ENCODE peak calls at places on chromosomes 16 and 17, in seven cellular contexts. S, A, Y, O, F, B and U are unnamed samples.
A peak's percentile ranks its signal among the peaks of the same experiment; 100 is the strongest.

GRCh38 chr16:11677451-11677951 is 9.2 kb downstream of the SNN start:
- DNase-seq in B (no peak), Y (no peak), F (no peak), S (no peak), A (no peak), O (no peak), U (no peak)

GRCh38 chr17:6496116-6496481 is 51.8 kb downstream of the PIMREG start:
- DNase-seq in F (no peak), B (no peak), Y (peak; percentile 31), O (no peak), S (no peak), A (no peak), U (peak; percentile 83)

GRCh38 chr17:15261063-15261817 is 3.9 kb downstream of the PMP22 start:
- DNase-seq in Y (no peak), A (no peak), S (no peak), F (peak; percentile 27), O (no peak), B (peak; percentile 81), U (no peak)

GRCh38 chr16:30041841-30042240 is 10.8 kb upstream of the TLCD3B start:
- DNase-seq in B (no peak), Y (no peak), A (no peak), S (no peak), O (no peak), F (no peak), U (no peak)

GRCh38 chr17:73308017-73308823 is 3.6 kb downstream of the CDC42EP4 start:
- DNase-seq in B (no peak), Y (no peak), A (peak; percentile 90), S (peak; percentile 86), O (no peak), F (peak; percentile 91), U (no peak)

GRCh38 chr17:8164815-8165131 is 2.0 kb upstream of the VAMP2 start:
- DNase-seq in F (no peak), O (no peak), S (no peak), A (no peak), B (no peak), Y (no peak), U (no peak)

GRCh38 chr17:72913315-72913714 is 179.2 kb downstream of the SLC39A11 start:
- DNase-seq in F (no peak), A (no peak), B (no peak), S (no peak), O (no peak), Y (no peak), U (no peak)

GRCh38 chr17:75468311-75468754 is 11.9 kb downstream of the TMEM94 start:
- DNase-seq in Y (no peak), A (no peak), S (no peak), F (peak; percentile 72), O (no peak), B (no peak), U (no peak)

GRCh38 chr17:79940381-79941087 is 95.1 kb downstream of the TBC1D16 start:
- DNase-seq in S (no peak), F (no peak), O (no peak), Y (no peak), B (no peak), A (no peak), U (no peak)

GRCh38 chr17:8649157-8650118 is 18.9 kb upstream of the MYH10 start:
- DNase-seq in S (no peak), B (no peak), A (no peak), O (no peak), F (no peak), Y (no peak), U (no peak)

GRCh38 chr16:2842340-2843000 is 12.4 kb downstream of the ZG16B start:
- DNase-seq in Y (no peak), O (no peak), B (peak; percentile 55), S (peak; percentile 98), A (peak; percentile 82), F (no peak), U (peak; percentile 30)

GRCh38 chr17:65942592-65942991 is 249.3 kb downstream of the CEP112 start:
- DNase-seq in Y (no peak), F (no peak), B (no peak), O (no peak), S (no peak), A (no peak), U (no peak)

GRCh38 chr16:23948949-23949392 is 113.2 kb downstream of the PRKCB start:
- DNase-seq in A (no peak), F (no peak), Y (no peak), O (no peak), B (no peak), S (no peak), U (no peak)

GRCh38 chr16:59296002-59296401 is 561.9 kb upstream of the GOT2 start:
- DNase-seq in O (no peak), S (no peak), F (no peak), B (no peak), Y (no peak), A (no peak), U (no peak)

GRCh38 chr17:50469671-50470305 is 1.1 kb upstream of the CHAD start:
- DNase-seq in A (no peak), S (no peak), O (no peak), F (no peak), B (peak; percentile 65), Y (no peak), U (no peak)

GRCh38 chr17:50470451-50470850 is 1.8 kb upstream of the CHAD start:
- DNase-seq in B (no peak), O (no peak), S (no peak), Y (no peak), F (no peak), A (no peak), U (no peak)

GRCh38 chr17:50472286-50472685 is 3.6 kb upstream of the CHAD start:
- DNase-seq in F (no peak), O (no peak), A (no peak), S (no peak), Y (no peak), B (no peak), U (no peak)

GRCh38 chr17:50469005-50469605 is 425 bp upstream of the CHAD start:
- DNase-seq in F (no peak), S (no peak), Y (no peak), O (no peak), B (peak; percentile 86), A (no peak), U (no peak)

DNA sequence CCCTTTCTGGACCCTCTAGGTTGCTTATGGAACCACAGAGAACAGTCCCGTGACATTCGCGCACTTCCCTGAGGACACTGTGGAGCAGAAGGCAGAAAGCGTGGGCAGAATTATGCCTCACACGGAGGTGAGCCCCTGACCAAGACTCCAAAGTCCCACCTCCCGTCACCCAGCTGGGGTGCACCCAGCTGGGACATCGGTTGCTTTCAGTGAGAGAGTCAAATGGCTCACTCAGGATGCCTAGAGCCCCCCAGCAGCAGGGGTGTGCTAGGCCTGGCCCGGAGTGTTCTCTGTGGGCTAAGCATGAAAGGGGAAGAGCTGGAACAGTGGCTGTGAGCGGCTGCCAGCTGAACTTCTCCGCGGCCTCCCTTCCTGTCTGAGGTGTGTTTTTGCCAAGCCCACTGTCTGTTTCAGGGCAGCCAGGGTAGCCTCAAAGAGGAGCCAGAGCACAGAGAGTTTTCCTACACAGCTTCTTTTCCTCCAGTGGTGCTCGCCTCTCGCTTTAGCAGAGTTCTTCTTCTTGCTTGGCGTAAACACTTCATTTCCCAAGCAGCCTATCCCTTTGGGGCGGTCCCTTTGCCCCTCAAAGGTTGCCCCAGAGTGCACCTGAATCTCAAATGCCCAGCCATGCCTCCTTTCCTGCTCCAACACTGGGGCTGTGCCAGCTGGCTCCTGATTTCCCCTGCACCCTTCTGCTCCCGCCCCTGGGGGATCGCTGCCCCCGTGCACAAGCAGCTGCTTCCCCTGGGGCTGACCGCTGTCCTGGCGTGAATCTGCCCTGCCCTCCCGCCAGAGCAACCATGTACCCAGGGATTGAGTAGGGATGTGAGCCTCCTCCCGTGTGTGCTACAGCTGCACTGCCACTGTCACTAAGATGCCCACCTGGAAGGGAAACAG is 2.6 kb upstream of the CHAD start:
- DNase-seq in S (no peak), F (no peak), B (no peak), Y (no peak), O (no peak), A (no peak), U (no peak)
- TF ChIP-seq YY1 in S (no peak), F (no peak), B (no peak), Y (no peak), O (no peak), A (no peak), U (no peak)

GRCh38 chr17:4942760-4943508 is 2.9 kb downstream of the RNF167 start:
- DNase-seq in S (no peak), O (no peak), F (no peak), B (no peak), Y (no peak), A (no peak), U (no peak)

GRCh38 chr17:4940625-4941021 is 555 bp downstream of the RNF167 start:
- DNase-seq in Y (no peak), O (no peak), A (peak; percentile 7), S (no peak), B (no peak), F (no peak), U (no peak)

GRCh38 chr17:4939804-4940624 is at the start of the genes RNF167 and SLC25A11:
- DNase-seq in Y (peak; percentile 95), O (peak; percentile 100), A (peak; percentile 93), F (peak; percentile 100), S (peak; percentile 100), B (peak; percentile 98), U (peak; percentile 95)

GRCh38 chr17:4939554-4939803 is 367 bp downstream of the SLC25A11 start:
- DNase-seq in A (no peak), F (no peak), S (no peak), B (no peak), O (no peak), Y (no peak), U (no peak)

GRCh38 chr17:4941027-4941610 is 1.1 kb downstream of the RNF167 start:
- DNase-seq in S (no peak), Y (no peak), O (no peak), A (no peak), B (no peak), F (no peak), U (no peak)
- H3K4me1 ChIP-seq in S (peaks cover 49% of the 10 kb centered on the region), Y (no peaks in the 10 kb centered on the region), O (peaks cover 46% of the 10 kb centered on the region), A (peaks cover 34% of the 10 kb centered on the region), B (peaks cover 23% of the 10 kb centered on the region), F (peaks cover 41% of the 10 kb centered on the region), U (peaks cover 5% of the 10 kb centered on the region)

GRCh38 chr16:27436065-27436464 is 34.1 kb downstream of the IL21R start:
- DNase-seq in F (no peak), S (no peak), A (no peak), B (no peak), O (no peak), Y (no peak), U (no peak)
- TF ChIP-seq YY1 in F (no peak), S (no peak), A (no peak), B (no peak), O (no peak), Y (no peak), U (no peak)

GRCh38 chr17:42310281-42311156 is 22.2 kb downstream of the STAT5A start:
- DNase-seq in F (no peak), Y (no peak), A (no peak), O (no peak), S (no peak), B (no peak), U (no peak)

GRCh38 chr17:42306385-42306667 is 18.0 kb downstream of the STAT5A start:
- DNase-seq in B (no peak), F (no peak), Y (no peak), A (no peak), S (no peak), O (no peak), U (no peak)

GRCh38 chr17:42307362-42307927 is 19.1 kb downstream of the STAT5A start:
- DNase-seq in S (no peak), Y (no peak), F (no peak), A (no peak), O (no peak), B (no peak), U (no peak)

GRCh38 chr17:42311240-42312034 is 23.1 kb downstream of the STAT5A start:
- DNase-seq in B (peak; percentile 82), Y (no peak), A (peak; percentile 84), O (no peak), S (no peak), F (peak; percentile 91), U (no peak)

GRCh38 chr17:42309142-42309541 is 20.8 kb downstream of the STAT5A start:
- DNase-seq in Y (no peak), S (no peak), A (no peak), O (no peak), B (no peak), F (no peak), U (no peak)
- H3K4me1 ChIP-seq in Y (peaks cover 5% of the 10 kb centered on the region), S (no peaks in the 10 kb centered on the region), A (peaks cover 77% of the 10 kb centered on the region), O (peaks cover 29% of the 10 kb centered on the region), B (no peaks in the 10 kb centered on the region), F (peaks cover 82% of the 10 kb centered on the region), U (peaks cover 13% of the 10 kb centered on the region)